ENCODE peak calls at places on chromosomes 5 and 9, in seven cellular contexts. G is IMR-90, J is H1, B is H9, V is mesendoderm, C is neuronal stem cell, A is trophoblast cell. Q is an unnamed sample.

GRCh38 chr9:110583237-110583636 is 3.7 kb upstream of the SVEP1 start:
- DNase-seq in G (peak; percentile 71), V (no peak), B (no peak), C (no peak), A (no peak), J (no peak), Q (no peak)

GRCh38 chr5:114360816-114361723 is 800 bp upstream of the KCNN2 start:
- DNase-seq in J (peak; percentile 72), C (peak; percentile 79), A (no peak), G (peak; percentile 35), V (peak; percentile 87), B (peak; percentile 92), Q (peak; percentile 33)

GRCh38 chr5:55096860-55097259 is 5.6 kb upstream of the GZMA start:
- DNase-seq in J (no peak), C (no peak), V (no peak), G (no peak), A (no peak), B (no peak), Q (no peak)

GRCh38 chr5:59276886-59277514 is 616.5 kb downstream of the PDE4D start:
- DNase-seq in V (no peak), G (no peak), C (no peak), B (no peak), A (no peak), J (no peak), Q (peak; percentile 50)

GRCh38 chr5:123951204-123951977 is 439.4 kb downstream of the CSNK1G3 start:
- DNase-seq in V (no peak), G (peak; percentile 96), J (no peak), A (no peak), B (no peak), C (no peak), Q (peak; percentile 96)

GRCh38 chr9:21096172-21096900 is 18.6 kb upstream of the IFNB1 start:
- DNase-seq in J (no peak), G (peak; percentile 61), A (peak; percentile 85), V (no peak), B (no peak), C (no peak), Q (peak; percentile 78)

GRCh38 chr9:104991144-104991953 is 63.4 kb upstream of the ABCA1 start:
- DNase-seq in C (peak; percentile 70), V (peak; percentile 90), G (peak; percentile 82), B (peak; percentile 81), J (no peak), A (peak; percentile 77), Q (peak; percentile 97)

GRCh38 chr5:116557669-116558271 is 16.9 kb downstream of the SEMA6A start:
- DNase-seq in B (no peak), J (no peak), V (peak; percentile 66), G (peak; percentile 8), A (no peak), C (no peak), Q (peak; percentile 47)

GRCh38 chr9:101376117-101376866 is 8.5 kb downstream of the BAAT start:
- DNase-seq in B (no peak), G (peak; percentile 63), C (no peak), V (no peak), J (no peak), A (no peak), Q (no peak)

GRCh38 chr5:171577940-171578856 is 158.8 kb downstream of the FGF18 start:
- DNase-seq in G (no peak), V (no peak), B (no peak), C (peak; percentile 55), J (no peak), A (no peak), Q (peak; percentile 1)

GRCh38 chr5:174320051-174320450 is 274.5 kb downstream of the NSG2 start:
- DNase-seq in C (no peak), A (peak; percentile 79), B (no peak), J (no peak), G (no peak), V (no peak), Q (no peak)

GRCh38 chr5:51465165-51465564 is 81.9 kb downstream of the ISL1 start:
- DNase-seq in J (no peak), B (peak; percentile 36), V (peak; percentile 61), G (no peak), A (no peak), C (no peak), Q (no peak)

GRCh38 chr9:76557674-76558073 is 98.7 kb downstream of the GCNT1 start:
- DNase-seq in C (no peak), B (no peak), V (no peak), A (no peak), G (peak; percentile 47), J (no peak), Q (no peak)

GRCh38 chr9:100756217-100756616 is 178.3 kb downstream of the CAVIN4 start:
- DNase-seq in B (no peak), G (no peak), A (no peak), C (no peak), J (no peak), V (no peak), Q (no peak)

GRCh38 chr9:1490341-1491115 is 440.4 kb downstream of the DMRT2 start:
- DNase-seq in B (no peak), G (no peak), A (no peak), C (no peak), V (no peak), J (no peak), Q (no peak)

GRCh38 chr5:168313596-168314204 is 22.3 kb downstream of the WWC1 start:
- DNase-seq in G (no peak), C (no peak), V (no peak), J (no peak), A (no peak), B (no peak), Q (no peak)

GRCh38 chr5:41371741-41372140 is 138.7 kb downstream of the PLCXD3 start:
- DNase-seq in B (no peak), C (no peak), G (peak; percentile 87), A (peak; percentile 85), J (no peak), V (no peak), Q (no peak)

GRCh38 chr9:105138306-105138801 is 106.1 kb upstream of the SLC44A1 start:
- DNase-seq in J (peak; percentile 82), C (no peak), V (peak; percentile 56), B (peak; percentile 69), G (no peak), A (peak; percentile 14), Q (peak; percentile 32)

GRCh38 chr9:90814355-90814754 is 12.7 kb downstream of the SYK start:
- DNase-seq in V (no peak), G (no peak), B (no peak), J (no peak), C (no peak), A (no peak), Q (no peak)

GRCh38 chr9:128916204-128916603 is 4.6 kb upstream of the PHYHD1 start:
- DNase-seq in A (peak; percentile 9), J (no peak), B (no peak), C (no peak), G (no peak), V (no peak), Q (no peak)

GRCh38 chr5:139275536-139276297 is 17.8 kb upstream of the MATR3 start:
- DNase-seq in B (no peak), V (no peak), A (no peak), J (no peak), G (no peak), C (no peak), Q (no peak)

GRCh38 chr5:169161022-169161680 is 139.8 kb downstream of the SLIT3 start:
- DNase-seq in C (peak; percentile 44), J (no peak), B (peak; percentile 64), V (peak; percentile 71), G (peak; percentile 6), A (peak; percentile 64), Q (peak; percentile 73)

GRCh38 chr9:86163503-86163902 is 64.1 kb upstream of the GOLM1 start:
- DNase-seq in A (no peak), B (no peak), J (no peak), G (no peak), C (no peak), V (no peak), Q (no peak)

GRCh38 chr5:179255527-179256228 is 89.6 kb downstream of the ADAMTS2 start:
- DNase-seq in G (no peak), J (no peak), B (peak; percentile 18), C (no peak), A (no peak), V (no peak), Q (no peak)

GRCh38 chr5:179257190-179257741 is 88.0 kb downstream of the ADAMTS2 start:
- DNase-seq in J (no peak), V (no peak), C (no peak), G (no peak), B (peak; percentile 23), A (no peak), Q (no peak)

GRCh38 chr5:179258001-179258921 is 87.0 kb downstream of the ADAMTS2 start:
- DNase-seq in J (no peak), C (no peak), B (peak; percentile 14), G (no peak), A (no peak), V (no peak), Q (no peak)

GRCh38 chr5:179254638-179255271 is 90.5 kb downstream of the ADAMTS2 start:
- DNase-seq in V (no peak), C (no peak), B (peak; percentile 3), G (no peak), J (no peak), A (no peak), Q (no peak)

GRCh38 chr5:179256229-179257189 is 88.8 kb downstream of the ADAMTS2 start:
- DNase-seq in J (no peak), A (no peak), G (no peak), B (peak; percentile 6), V (no peak), C (no peak), Q (no peak)
- H4K8ac ChIP-seq in J (peak overlapping the region; percentile 15), A (no peak overlapping the region), G (no peak overlapping the region), B (no peak overlapping the region), V (no peak overlapping the region), C (no peak overlapping the region), Q (no peak overlapping the region)

DNA sequence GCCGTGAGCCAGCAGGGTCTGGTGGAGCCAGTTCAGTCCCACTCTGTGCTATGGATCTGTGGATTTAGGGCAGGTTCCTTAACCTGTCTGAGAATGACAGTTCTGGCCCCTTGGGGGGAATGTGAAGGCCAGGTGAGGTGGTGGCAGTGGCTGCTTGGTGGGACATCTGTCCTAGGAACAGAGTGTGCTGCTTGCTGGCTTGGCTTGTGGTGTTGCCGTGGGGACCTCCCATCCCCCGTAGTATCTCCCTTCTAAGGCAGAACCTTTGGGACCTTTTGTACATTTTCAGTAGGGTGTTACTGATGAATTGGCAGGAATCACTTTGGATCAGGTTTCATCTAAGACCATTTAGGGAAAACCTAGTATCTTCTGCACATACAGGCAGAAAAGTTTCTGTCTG is 64.4 kb downstream of the WNK2 start:
- DNase-seq in B (no peak), A (no peak), G (no peak), J (no peak), V (no peak), C (no peak), Q (no peak)
- H2BK5ac ChIP-seq in B (no peak overlapping the region), A (no peak overlapping the region), G (no peak overlapping the region), J (peak overlapping the region; percentile 44), V (no peak overlapping the region), C (no peak overlapping the region), Q (no peak overlapping the region)

DNA sequence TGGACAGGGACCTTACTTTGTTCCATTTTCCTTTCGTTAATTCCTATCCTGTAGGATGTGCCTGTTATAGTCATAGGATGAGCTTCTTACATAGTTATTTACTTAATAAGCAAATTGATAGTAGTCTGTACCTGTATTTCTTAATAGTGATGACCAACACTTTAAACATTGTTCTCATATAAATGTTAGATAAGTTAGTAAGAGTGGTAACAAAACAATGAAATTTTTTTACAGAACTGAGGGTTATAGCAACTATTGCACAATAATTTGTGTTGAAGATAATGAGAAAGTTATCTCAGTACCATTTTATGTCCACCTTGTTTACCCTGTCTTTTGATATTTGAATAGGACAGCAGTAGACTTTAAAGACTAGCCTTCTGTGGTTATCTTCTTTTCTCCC is 162.9 kb upstream of the ELL2 start:
- DNase-seq in B (no peak), J (no peak), A (no peak), V (no peak), C (no peak), G (peak; percentile 46), Q (no peak)
- H4K8ac ChIP-seq in B (no peak overlapping the region), J (no peak overlapping the region), A (no peak overlapping the region), V (no peak overlapping the region), C (no peak overlapping the region), G (no peak overlapping the region), Q (no peak overlapping the region)

GRCh38 chr9:84978761-84979160 is 309.2 kb downstream of the NTRK2 start:
- DNase-seq in V (no peak), J (no peak), C (no peak), G (no peak), B (no peak), A (no peak), Q (peak; percentile 47)
- H2BK5ac ChIP-seq in V (no peak overlapping the region), J (no peak overlapping the region), C (no peak overlapping the region), G (no peak overlapping the region), B (no peak overlapping the region), A (no peak overlapping the region), Q (no peak overlapping the region)

Q was measured in mesenchymal stem cell.